ENCODE peak calls at places on chromosome 6, in ten cellular contexts. One of them, this sample, is unnamed.

GRCh38 chr6:75991941-75992340 is 80.5 kb downstream of the IMPG1 start:
- DNase-seq in stimulated activated CD4-positive, alpha-beta T cell treated with anti-CD3 and anti-CD28 coated beads, Interleukin-2, amount 100 ng/mL, for 48 hours: no peak
- DNase-seq in adipocyte: no peak
- DNase-seq in ovary: no peak
- DNase-seq in astrocyte: no peak
- DNase-seq in HS-27A: no peak
- DNase-seq in stimulated activated CD8-positive, alpha-beta memory T cell treated with anti-CD3 and anti-CD28 coated beads, Interleukin-15, amount 100 ng/mL, for 24 hours: no peak
- DNase-seq in T-helper 9 cell: no peak
- DNase-seq in activated CD4-positive, CD25-positive, alpha-beta regulatory T cell: no peak
- DNase-seq in AG08395: no peak
- DNase-seq in this sample: no peak

GRCh38 chr6:73964455-73964854 is 268.5 kb downstream of the CD109 start:
- DNase-seq in astrocyte: no peak
- DNase-seq in stimulated activated CD8-positive, alpha-beta memory T cell treated with anti-CD3 and anti-CD28 coated beads, Interleukin-15, amount 100 ng/mL, for 24 hours: no peak
- DNase-seq in adipocyte: no peak
- DNase-seq in AG08395: no peak
- DNase-seq in HS-27A: no peak
- DNase-seq in ovary: no peak
- DNase-seq in activated CD4-positive, CD25-positive, alpha-beta regulatory T cell: no peak
- DNase-seq in stimulated activated CD4-positive, alpha-beta T cell treated with anti-CD3 and anti-CD28 coated beads, Interleukin-2, amount 100 ng/mL, for 48 hours: no peak
- DNase-seq in T-helper 9 cell: no peak
- DNase-seq in this sample: no peak

GRCh38 chr6:161242113-161242512 is 31.7 kb downstream of the AGPAT4 start:
- DNase-seq in stimulated activated CD8-positive, alpha-beta memory T cell treated with anti-CD3 and anti-CD28 coated beads, Interleukin-15, amount 100 ng/mL, for 24 hours: no peak
- DNase-seq in T-helper 9 cell: no peak
- DNase-seq in adipocyte: no peak
- DNase-seq in ovary: no peak
- DNase-seq in HS-27A: no peak
- DNase-seq in AG08395: no peak
- DNase-seq in activated CD4-positive, CD25-positive, alpha-beta regulatory T cell: no peak
- DNase-seq in astrocyte: no peak
- DNase-seq in stimulated activated CD4-positive, alpha-beta T cell treated with anti-CD3 and anti-CD28 coated beads, Interleukin-2, amount 100 ng/mL, for 48 hours: no peak
- DNase-seq in this sample: no peak

GRCh38 chr6:37433657-37434271 is 743 bp downstream of the CMTR1 start:
- DNase-seq in stimulated activated CD8-positive, alpha-beta memory T cell treated with anti-CD3 and anti-CD28 coated beads, Interleukin-15, amount 100 ng/mL, for 24 hours: peak; percentile 12
- DNase-seq in stimulated activated CD4-positive, alpha-beta T cell treated with anti-CD3 and anti-CD28 coated beads, Interleukin-2, amount 100 ng/mL, for 48 hours: peak; percentile 27
- DNase-seq in astrocyte: no peak
- DNase-seq in T-helper 9 cell: peak; percentile 17
- DNase-seq in HS-27A: no peak
- DNase-seq in activated CD4-positive, CD25-positive, alpha-beta regulatory T cell: peak; percentile 32
- DNase-seq in AG08395: peak; percentile 27
- DNase-seq in ovary: no peak
- DNase-seq in adipocyte: peak; percentile 50
- DNase-seq in this sample: peak; percentile 35

GRCh38 chr6:150006961-150007464 is 18.3 kb downstream of the RAET1L start:
- DNase-seq in AG08395: no peak
- DNase-seq in HS-27A: no peak
- DNase-seq in stimulated activated CD4-positive, alpha-beta T cell treated with anti-CD3 and anti-CD28 coated beads, Interleukin-2, amount 100 ng/mL, for 48 hours: peak; percentile 52
- DNase-seq in astrocyte: no peak
- DNase-seq in T-helper 9 cell: no peak
- DNase-seq in adipocyte: peak; percentile 61
- DNase-seq in stimulated activated CD8-positive, alpha-beta memory T cell treated with anti-CD3 and anti-CD28 coated beads, Interleukin-15, amount 100 ng/mL, for 24 hours: no peak
- DNase-seq in ovary: no peak
- DNase-seq in activated CD4-positive, CD25-positive, alpha-beta regulatory T cell: no peak
- DNase-seq in this sample: peak; percentile 25

GRCh38 chr6:163617549-163617948 is 203.0 kb downstream of the QKI start:
- DNase-seq in astrocyte: no peak
- DNase-seq in AG08395: no peak
- DNase-seq in HS-27A: no peak
- DNase-seq in stimulated activated CD4-positive, alpha-beta T cell treated with anti-CD3 and anti-CD28 coated beads, Interleukin-2, amount 100 ng/mL, for 48 hours: no peak
- DNase-seq in adipocyte: no peak
- DNase-seq in stimulated activated CD8-positive, alpha-beta memory T cell treated with anti-CD3 and anti-CD28 coated beads, Interleukin-15, amount 100 ng/mL, for 24 hours: no peak
- DNase-seq in activated CD4-positive, CD25-positive, alpha-beta regulatory T cell: no peak
- DNase-seq in ovary: no peak
- DNase-seq in T-helper 9 cell: no peak
- DNase-seq in this sample: no peak

GRCh38 chr6:45608252-45608911 is 230.6 kb upstream of the SUPT3H start:
- DNase-seq in HS-27A: peak; percentile 69
- DNase-seq in AG08395: no peak
- DNase-seq in ovary: no peak
- DNase-seq in T-helper 9 cell: no peak
- DNase-seq in adipocyte: peak; percentile 68
- DNase-seq in activated CD4-positive, CD25-positive, alpha-beta regulatory T cell: no peak
- DNase-seq in stimulated activated CD4-positive, alpha-beta T cell treated with anti-CD3 and anti-CD28 coated beads, Interleukin-2, amount 100 ng/mL, for 48 hours: no peak
- DNase-seq in astrocyte: peak; percentile 70
- DNase-seq in stimulated activated CD8-positive, alpha-beta memory T cell treated with anti-CD3 and anti-CD28 coated beads, Interleukin-15, amount 100 ng/mL, for 24 hours: no peak
- DNase-seq in this sample: peak; percentile 43

GRCh38 chr6:170290306-170291128 is at the start of gene DLL1:
- DNase-seq in stimulated activated CD4-positive, alpha-beta T cell treated with anti-CD3 and anti-CD28 coated beads, Interleukin-2, amount 100 ng/mL, for 48 hours: no peak
- DNase-seq in T-helper 9 cell: no peak
- DNase-seq in activated CD4-positive, CD25-positive, alpha-beta regulatory T cell: no peak
- DNase-seq in adipocyte: peak; percentile 76
- DNase-seq in HS-27A: no peak
- DNase-seq in AG08395: peak; percentile 53
- DNase-seq in astrocyte: peak; percentile 17
- DNase-seq in stimulated activated CD8-positive, alpha-beta memory T cell treated with anti-CD3 and anti-CD28 coated beads, Interleukin-15, amount 100 ng/mL, for 24 hours: no peak
- DNase-seq in ovary: no peak
- DNase-seq in this sample: no peak

GRCh38 chr6:157741889-157742615 is 81.0 kb upstream of the SNX9 start:
- DNase-seq in activated CD4-positive, CD25-positive, alpha-beta regulatory T cell: no peak
- DNase-seq in AG08395: no peak
- DNase-seq in stimulated activated CD4-positive, alpha-beta T cell treated with anti-CD3 and anti-CD28 coated beads, Interleukin-2, amount 100 ng/mL, for 48 hours: no peak
- DNase-seq in stimulated activated CD8-positive, alpha-beta memory T cell treated with anti-CD3 and anti-CD28 coated beads, Interleukin-15, amount 100 ng/mL, for 24 hours: no peak
- DNase-seq in HS-27A: no peak
- DNase-seq in adipocyte: no peak
- DNase-seq in astrocyte: no peak
- DNase-seq in T-helper 9 cell: no peak
- DNase-seq in ovary: peak; percentile 57
- DNase-seq in this sample: no peak

GRCh38 chr6:108789475-108789874 is 58.7 kb upstream of the ARMC2 start:
- DNase-seq in astrocyte: no peak
- DNase-seq in AG08395: no peak
- DNase-seq in stimulated activated CD4-positive, alpha-beta T cell treated with anti-CD3 and anti-CD28 coated beads, Interleukin-2, amount 100 ng/mL, for 48 hours: no peak
- DNase-seq in activated CD4-positive, CD25-positive, alpha-beta regulatory T cell: no peak
- DNase-seq in T-helper 9 cell: no peak
- DNase-seq in ovary: no peak
- DNase-seq in adipocyte: no peak
- DNase-seq in stimulated activated CD8-positive, alpha-beta memory T cell treated with anti-CD3 and anti-CD28 coated beads, Interleukin-15, amount 100 ng/mL, for 24 hours: no peak
- DNase-seq in HS-27A: no peak
- DNase-seq in this sample: no peak

GRCh38 chr6:20173833-20174796 is 38.2 kb downstream of the MBOAT1 start:
- DNase-seq in stimulated activated CD8-positive, alpha-beta memory T cell treated with anti-CD3 and anti-CD28 coated beads, Interleukin-15, amount 100 ng/mL, for 24 hours: no peak
- DNase-seq in stimulated activated CD4-positive, alpha-beta T cell treated with anti-CD3 and anti-CD28 coated beads, Interleukin-2, amount 100 ng/mL, for 48 hours: no peak
- DNase-seq in AG08395: no peak
- DNase-seq in HS-27A: no peak
- DNase-seq in activated CD4-positive, CD25-positive, alpha-beta regulatory T cell: no peak
- DNase-seq in ovary: no peak
- DNase-seq in astrocyte: no peak
- DNase-seq in T-helper 9 cell: no peak
- DNase-seq in adipocyte: no peak
- DNase-seq in this sample: no peak

GRCh38 chr6:160178271-160178670 is 56.7 kb downstream of the SLC22A1 start:
- DNase-seq in stimulated activated CD8-positive, alpha-beta memory T cell treated with anti-CD3 and anti-CD28 coated beads, Interleukin-15, amount 100 ng/mL, for 24 hours: no peak
- DNase-seq in stimulated activated CD4-positive, alpha-beta T cell treated with anti-CD3 and anti-CD28 coated beads, Interleukin-2, amount 100 ng/mL, for 48 hours: no peak
- DNase-seq in T-helper 9 cell: no peak
- DNase-seq in AG08395: no peak
- DNase-seq in ovary: no peak
- DNase-seq in HS-27A: no peak
- DNase-seq in astrocyte: no peak
- DNase-seq in adipocyte: peak; percentile 58
- DNase-seq in activated CD4-positive, CD25-positive, alpha-beta regulatory T cell: no peak
- DNase-seq in this sample: peak; percentile 11

This sample was measured in iris pigment epithelial cell.